ENCODE peak calls at places on chromosome 17, in nine cellular contexts. One of them, this sample, is unnamed.

GRCh38 chr17:45936610-45937009 is 42.3 kb downstream of the MAPT start:
- DNase-seq in left ventricle myocardium inferior: no peak
- DNase-seq in stimulated activated CD8-positive, alpha-beta memory T cell treated with anti-CD3 and anti-CD28 coated beads, Interleukin-2, amount 100 ng/mL, for 48 hours: no peak
- DNase-seq in GM06990: no peak
- DNase-seq in amniotic epithelial cell: no peak
- DNase-seq in progenitor cell of endocrine pancreas: no peak
- DNase-seq in lower lobe of right lung: no peak
- DNase-seq in GM13976: no peak
- DNase-seq in foreskin fibroblast: no peak
- DNase-seq in this sample: no peak

GRCh38 chr17:14042411-14042810 is 26.9 kb upstream of the COX10 start:
- DNase-seq in amniotic epithelial cell: no peak
- DNase-seq in GM13976: no peak
- DNase-seq in progenitor cell of endocrine pancreas: no peak
- DNase-seq in lower lobe of right lung: no peak
- DNase-seq in left ventricle myocardium inferior: no peak
- DNase-seq in foreskin fibroblast: no peak
- DNase-seq in GM06990: peak
- DNase-seq in stimulated activated CD8-positive, alpha-beta memory T cell treated with anti-CD3 and anti-CD28 coated beads, Interleukin-2, amount 100 ng/mL, for 48 hours: no peak
- DNase-seq in this sample: no peak

GRCh38 chr17:4944163-4944553 is 4.1 kb downstream of the RNF167 start:
- DNase-seq in progenitor cell of endocrine pancreas: no peak
- DNase-seq in foreskin fibroblast: no peak
- DNase-seq in lower lobe of right lung: no peak
- DNase-seq in amniotic epithelial cell: peak
- DNase-seq in GM13976: no peak
- DNase-seq in left ventricle myocardium inferior: no peak
- DNase-seq in GM06990: no peak
- DNase-seq in stimulated activated CD8-positive, alpha-beta memory T cell treated with anti-CD3 and anti-CD28 coated beads, Interleukin-2, amount 100 ng/mL, for 48 hours: no peak
- DNase-seq in this sample: no peak

GRCh38 chr17:60425626-60426025 is 3.3 kb downstream of the CHCT1 start:
- DNase-seq in GM13976: no peak
- DNase-seq in foreskin fibroblast: no peak
- DNase-seq in amniotic epithelial cell: no peak
- DNase-seq in lower lobe of right lung: no peak
- DNase-seq in GM06990: no peak
- DNase-seq in left ventricle myocardium inferior: no peak
- DNase-seq in stimulated activated CD8-positive, alpha-beta memory T cell treated with anti-CD3 and anti-CD28 coated beads, Interleukin-2, amount 100 ng/mL, for 48 hours: no peak
- DNase-seq in progenitor cell of endocrine pancreas: no peak
- DNase-seq in this sample: no peak

GRCh38 chr17:81422776-81423697 is 27.8 kb downstream of the BAHCC1 start:
- DNase-seq in left ventricle myocardium inferior: peak
- DNase-seq in foreskin fibroblast: peak
- DNase-seq in lower lobe of right lung: peak
- DNase-seq in progenitor cell of endocrine pancreas: no peak
- DNase-seq in GM13976: no peak
- DNase-seq in GM06990: no peak
- DNase-seq in stimulated activated CD8-positive, alpha-beta memory T cell treated with anti-CD3 and anti-CD28 coated beads, Interleukin-2, amount 100 ng/mL, for 48 hours: no peak
- DNase-seq in amniotic epithelial cell: peak
- DNase-seq in this sample: peak

GRCh38 chr17:17498606-17499301 is 2.6 kb upstream of the RASD1 start:
- DNase-seq in GM06990: no peak
- DNase-seq in progenitor cell of endocrine pancreas: no peak
- DNase-seq in amniotic epithelial cell: no peak
- DNase-seq in foreskin fibroblast: no peak
- DNase-seq in GM13976: no peak
- DNase-seq in stimulated activated CD8-positive, alpha-beta memory T cell treated with anti-CD3 and anti-CD28 coated beads, Interleukin-2, amount 100 ng/mL, for 48 hours: no peak
- DNase-seq in lower lobe of right lung: no peak
- DNase-seq in left ventricle myocardium inferior: no peak
- DNase-seq in this sample: no peak

GRCh38 chr17:27323538-27324212 is 29.8 kb downstream of the WSB1 start:
- DNase-seq in GM06990: no peak
- DNase-seq in progenitor cell of endocrine pancreas: no peak
- DNase-seq in stimulated activated CD8-positive, alpha-beta memory T cell treated with anti-CD3 and anti-CD28 coated beads, Interleukin-2, amount 100 ng/mL, for 48 hours: no peak
- DNase-seq in foreskin fibroblast: peak
- DNase-seq in lower lobe of right lung: peak
- DNase-seq in GM13976: no peak
- DNase-seq in amniotic epithelial cell: peak
- DNase-seq in left ventricle myocardium inferior: peak
- DNase-seq in this sample: peak

GRCh38 chr17:57572600-57572999 is 172.5 kb downstream of the CCDC182 start:
- DNase-seq in amniotic epithelial cell: no peak
- DNase-seq in lower lobe of right lung: no peak
- DNase-seq in progenitor cell of endocrine pancreas: no peak
- DNase-seq in foreskin fibroblast: no peak
- DNase-seq in GM06990: no peak
- DNase-seq in stimulated activated CD8-positive, alpha-beta memory T cell treated with anti-CD3 and anti-CD28 coated beads, Interleukin-2, amount 100 ng/mL, for 48 hours: no peak
- DNase-seq in left ventricle myocardium inferior: no peak
- DNase-seq in GM13976: no peak
- DNase-seq in this sample: no peak

GRCh38 chr17:17070931-17071330 is 28.7 kb downstream of the MPRIP start:
- DNase-seq in GM13976: no peak
- DNase-seq in lower lobe of right lung: no peak
- DNase-seq in progenitor cell of endocrine pancreas: no peak
- DNase-seq in amniotic epithelial cell: no peak
- DNase-seq in GM06990: no peak
- DNase-seq in foreskin fibroblast: no peak
- DNase-seq in stimulated activated CD8-positive, alpha-beta memory T cell treated with anti-CD3 and anti-CD28 coated beads, Interleukin-2, amount 100 ng/mL, for 48 hours: no peak
- DNase-seq in left ventricle myocardium inferior: no peak
- DNase-seq in this sample: no peak

GRCh38 chr17:79650283-79650682 is 39.4 kb upstream of the RBFOX3 start:
- DNase-seq in amniotic epithelial cell: no peak
- DNase-seq in lower lobe of right lung: no peak
- DNase-seq in foreskin fibroblast: no peak
- DNase-seq in stimulated activated CD8-positive, alpha-beta memory T cell treated with anti-CD3 and anti-CD28 coated beads, Interleukin-2, amount 100 ng/mL, for 48 hours: no peak
- DNase-seq in progenitor cell of endocrine pancreas: peak
- DNase-seq in left ventricle myocardium inferior: no peak
- DNase-seq in GM13976: no peak
- DNase-seq in GM06990: no peak
- DNase-seq in this sample: no peak

GRCh38 chr17:8001976-8002645 is at the start of gene GUCY2D:
- DNase-seq in lower lobe of right lung: no peak
- DNase-seq in GM06990: no peak
- DNase-seq in foreskin fibroblast: no peak
- DNase-seq in GM13976: peak
- DNase-seq in left ventricle myocardium inferior: no peak
- DNase-seq in stimulated activated CD8-positive, alpha-beta memory T cell treated with anti-CD3 and anti-CD28 coated beads, Interleukin-2, amount 100 ng/mL, for 48 hours: no peak
- DNase-seq in progenitor cell of endocrine pancreas: no peak
- DNase-seq in amniotic epithelial cell: no peak
- DNase-seq in this sample: no peak

GRCh38 chr17:80183581-80184422 is 14.0 kb downstream of the CARD14 start:
- DNase-seq in foreskin fibroblast: no peak
- DNase-seq in GM13976: no peak
- DNase-seq in GM06990: no peak
- DNase-seq in stimulated activated CD8-positive, alpha-beta memory T cell treated with anti-CD3 and anti-CD28 coated beads, Interleukin-2, amount 100 ng/mL, for 48 hours: no peak
- DNase-seq in amniotic epithelial cell: no peak
- DNase-seq in left ventricle myocardium inferior: no peak
- DNase-seq in progenitor cell of endocrine pancreas: no peak
- DNase-seq in lower lobe of right lung: no peak
- DNase-seq in this sample: no peak

GRCh38 chr17:74605361-74605760 is 13.3 kb upstream of the CD300LD start:
- DNase-seq in GM06990: no peak
- DNase-seq in progenitor cell of endocrine pancreas: no peak
- DNase-seq in amniotic epithelial cell: peak
- DNase-seq in foreskin fibroblast: peak
- DNase-seq in GM13976: no peak
- DNase-seq in stimulated activated CD8-positive, alpha-beta memory T cell treated with anti-CD3 and anti-CD28 coated beads, Interleukin-2, amount 100 ng/mL, for 48 hours: no peak
- DNase-seq in left ventricle myocardium inferior: peak
- DNase-seq in lower lobe of right lung: no peak
- DNase-seq in this sample: peak